ENCODE peak calls at places on chromosomes 7 and 10, in five cellular contexts. T is stomach, O is IMR-90, G is ovary, W is spleen. B is an unnamed sample.

GRCh38 chr7:158829021-158829341 is 328 bp downstream of the ESYT2 start:
- DNase-seq in T (peak; percentile 65), W (no peak), O (peak; percentile 83), G (no peak), B (peak; percentile 81)

GRCh38 chr7:35624299-35625186 is 70.4 kb downstream of the HERPUD2 start:
- DNase-seq in O (peak; percentile 29), T (peak; percentile 28), W (no peak), G (no peak), B (peak; percentile 55)

GRCh38 chr10:124566222-124566888 is 104.7 kb downstream of the LHPP start:
- DNase-seq in T (no peak), W (peak; percentile 56), O (no peak), G (no peak), B (no peak)

GRCh38 chr10:7986851-7987250 is 67.6 kb upstream of the GATA3 start:
- DNase-seq in G (no peak), O (peak; percentile 58), W (no peak), T (no peak), B (peak; percentile 6)

GRCh38 chr7:127231415-127231814 is 21.3 kb downstream of the GRM8 start:
- DNase-seq in T (no peak), O (no peak), W (no peak), G (no peak), B (no peak)

GRCh38 chr10:24844742-24845141 is 107.7 kb downstream of the PRTFDC1 start:
- DNase-seq in W (no peak), G (no peak), T (no peak), O (no peak), B (no peak)

GRCh38 chr7:43791665-43792064 is 33.2 kb downstream of the BLVRA start:
- DNase-seq in G (no peak), T (no peak), O (peak; percentile 11), W (no peak), B (no peak)

GRCh38 chr10:91745086-91745831 is 53.0 kb upstream of the TNKS2 start:
- DNase-seq in O (no peak), W (no peak), G (no peak), T (peak; percentile 39), B (peak; percentile 29)

GRCh38 chr10:73937333-73938020 is 26.5 kb downstream of the PLAU start:
- DNase-seq in W (no peak), G (no peak), T (no peak), O (no peak), B (peak; percentile 86)

GRCh38 chr7:155280446-155281410 is 16.9 kb upstream of the INSIG1 start:
- DNase-seq in O (no peak), W (no peak), T (no peak), G (no peak), B (no peak)

GRCh38 chr10:98029149-98030092 is 1.0 kb downstream of the CRTAC1 start:
- DNase-seq in G (no peak), W (no peak), O (no peak), T (no peak), B (no peak)

GRCh38 chr10:86598151-86598550 is 56.2 kb upstream of the OPN4 start:
- DNase-seq in G (no peak), W (no peak), T (no peak), O (peak; percentile 51), B (peak; percentile 28)

GRCh38 chr10:116269612-116270011 is 3.4 kb downstream of the GFRA1 start:
- DNase-seq in O (no peak), G (no peak), T (no peak), W (no peak), B (no peak)

GRCh38 chr10:116853287-116853686 is 4.0 kb downstream of the ENO4 start:
- DNase-seq in W (no peak), G (no peak), T (no peak), O (no peak), B (no peak)

GRCh38 chr7:5470721-5471311 is 47.2 kb upstream of the TNRC18 start:
- DNase-seq in W (no peak), T (no peak), G (peak; percentile 56), O (peak; percentile 40), B (no peak)

GRCh38 chr7:22074961-22075360 is 129.3 kb upstream of the CDCA7L start:
- DNase-seq in O (no peak), W (no peak), T (no peak), G (no peak), B (no peak)

GRCh38 chr10:70967591-70968588 is 79.5 kb upstream of the PCBD1 start:
- DNase-seq in O (peak; percentile 13), T (no peak), W (peak; percentile 38), G (no peak), B (peak; percentile 11)

GRCh38 chr7:102842284-102842683 is 70.5 kb upstream of the LRRC17 start:
- DNase-seq in G (no peak), O (no peak), W (no peak), T (no peak), B (no peak)

GRCh38 chr7:80665526-80665925 is 27.1 kb downstream of the CD36 start:
- DNase-seq in O (no peak), G (no peak), T (no peak), W (no peak), B (no peak)

GRCh38 chr7:130853503-130854279 is 119.7 kb upstream of the KLF14 start:
- DNase-seq in T (no peak), G (no peak), W (no peak), O (peak; percentile 69), B (no peak)

GRCh38 chr7:112869111-112869774 is 79.0 kb upstream of the TMEM168 start:
- DNase-seq in O (peak; percentile 28), W (no peak), G (no peak), T (peak; percentile 34), B (peak; percentile 64)

GRCh38 chr7:23544913-23545354 is 13.2 kb upstream of the TRA2A start:
- DNase-seq in W (no peak), G (no peak), T (no peak), O (peak; percentile 44), B (peak; percentile 61)

GRCh38 chr7:71271203-71271602 is 139.3 kb downstream of the GALNT17 start:
- DNase-seq in W (no peak), G (no peak), O (no peak), T (no peak), B (no peak)

GRCh38 chr10:16612148-16612742 is 90.6 kb upstream of the C1QL3 start:
- DNase-seq in T (no peak), O (peak; percentile 46), G (no peak), W (no peak), B (peak; percentile 60)

GRCh38 chr7:38102486-38102885 is 75.6 kb upstream of the STARD3NL start:
- DNase-seq in O (peak; percentile 1), T (no peak), G (no peak), W (no peak), B (peak; percentile 6)

DNA sequence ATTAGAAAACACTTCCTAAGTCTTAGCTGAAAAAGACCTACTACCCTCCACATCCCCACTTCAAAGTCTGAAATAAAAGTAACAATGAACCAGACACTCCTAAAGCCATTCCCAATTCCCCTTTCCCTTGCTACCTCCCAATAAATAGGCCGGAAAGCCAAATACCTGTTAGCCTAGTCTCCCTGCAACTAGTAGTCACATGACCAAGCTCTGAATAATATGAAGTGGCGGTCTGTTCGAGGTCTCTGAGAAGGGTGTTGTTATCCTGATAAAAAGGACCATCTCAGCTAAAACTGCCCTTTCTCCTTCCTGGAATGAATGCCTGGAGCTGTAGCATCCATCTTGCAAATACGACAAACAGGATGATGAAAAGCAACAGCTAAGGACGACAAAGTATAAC is 6.1 kb downstream of the KIF5B start:
- DNase-seq in G (no peak), T (no peak), O (no peak), W (no peak), B (no peak)
- H3K4me3 ChIP-seq in G (no peak overlapping the region), T (no peak overlapping the region), O (no peak overlapping the region), W (no peak overlapping the region), B (no peak overlapping the region)

GRCh38 chr10:32939296-32940111 is 18.5 kb downstream of the ITGB1 start:
- DNase-seq in T (no peak), O (no peak), G (no peak), W (no peak), B (no peak)

GRCh38 chr10:32941357-32941756 is 16.7 kb downstream of the ITGB1 start:
- DNase-seq in W (no peak), G (no peak), T (no peak), O (no peak), B (peak; percentile 37)

GRCh38 chr10:32938554-32939061 is 19.4 kb downstream of the ITGB1 start:
- DNase-seq in T (peak; percentile 39), G (no peak), W (peak; percentile 73), O (no peak), B (no peak)

GRCh38 chr10:32940321-32941264 is 17.4 kb downstream of the ITGB1 start:
- DNase-seq in T (no peak), O (no peak), G (no peak), W (no peak), B (no peak)

DNA sequence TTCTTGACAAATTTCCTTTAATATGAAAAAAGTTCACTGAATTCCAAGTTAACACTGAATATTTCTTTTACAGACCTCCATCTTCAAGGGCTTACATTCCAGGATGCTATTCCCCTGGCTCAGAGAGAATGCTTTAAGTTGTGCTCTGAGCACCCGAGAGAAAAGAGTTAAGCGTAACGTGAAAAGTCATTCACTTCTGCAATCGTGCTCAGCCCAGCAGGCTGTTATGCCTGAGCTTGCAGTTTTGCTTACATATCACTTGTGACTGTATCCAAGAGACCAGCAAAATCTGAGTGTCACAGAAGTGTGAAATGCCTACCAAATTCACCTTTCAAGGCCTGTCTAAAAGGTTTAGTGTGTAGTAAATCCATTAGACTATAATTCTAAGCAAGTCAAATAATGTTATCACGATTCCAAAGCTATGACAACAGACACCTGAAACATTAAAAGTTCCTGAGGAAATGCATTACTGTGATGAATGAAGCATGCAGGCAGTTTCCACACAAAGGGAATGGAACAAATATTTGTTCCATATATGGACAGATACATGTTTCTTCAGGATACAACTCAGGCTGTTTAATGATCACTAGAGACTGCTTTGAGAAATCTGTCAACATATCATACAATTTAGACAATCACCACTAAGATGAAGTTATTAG is 20.1 kb downstream of the ITGB1 start:
- DNase-seq in G (no peak), O (peak; percentile 64), W (peak; percentile 47), T (no peak), B (peak; percentile 50)
- H3K4me3 ChIP-seq in G (no peak overlapping the region), O (no peak overlapping the region), W (no peak overlapping the region), T (no peak overlapping the region), B (no peak overlapping the region)

GRCh38 chr7:74078461-74078860 is 5.1 kb upstream of the LIMK1 start:
- DNase-seq in G (no peak), W (no peak), T (no peak), O (no peak), B (no peak)
- H3K4me3 ChIP-seq in G (no peak overlapping the region), W (no peak overlapping the region), T (no peak overlapping the region), O (no peak overlapping the region), B (no peak overlapping the region)

GRCh38 chr7:83648464-83649241 is at the start of gene SEMA3E:
- DNase-seq in T (peak; percentile 32), G (no peak), O (peak; percentile 35), W (no peak), B (peak; percentile 28)
- H3K4me3 ChIP-seq in T (peak within 1 kb of the TSS; percentile 42), G (peak within 1 kb of the TSS; percentile 14), O (peak within 1 kb of the TSS; percentile 51), W (no peak within 1 kb of the TSS), B (peak within 1 kb of the TSS; percentile 26)

GRCh38 chr7:1928555-1929348 is 258.7 kb downstream of the ELFN1 start:
- DNase-seq in O (no peak), G (no peak), T (peak; percentile 92), W (peak; percentile 64), B (no peak)

GRCh38 chr7:1926908-1927306 is 256.8 kb downstream of the ELFN1 start:
- DNase-seq in G (no peak), T (no peak), O (no peak), W (no peak), B (no peak)

GRCh38 chr7:1925973-1926907 is 256.2 kb downstream of the ELFN1 start:
- DNase-seq in O (no peak), W (no peak), G (no peak), T (no peak), B (no peak)

GRCh38 chr7:1930381-1931065 is 260.4 kb downstream of the ELFN1 start:
- DNase-seq in T (no peak), O (no peak), G (no peak), W (peak; percentile 64), B (no peak)

GRCh38 chr7:1927942-1928341 is 257.9 kb downstream of the ELFN1 start:
- DNase-seq in T (no peak), W (peak; percentile 67), G (no peak), O (no peak), B (no peak)
- H3K4me3 ChIP-seq in T (peak overlapping the region; percentile 35), W (no peak overlapping the region), G (no peak overlapping the region), O (no peak overlapping the region), B (no peak overlapping the region)

B was measured in cardiac fibroblast.